ENCODE peak calls at places on chromosome 1, in nine cellular contexts. E is GM23338, O is HCT116, H is keratinocyte, Q is heart right ventricle, V is IMR-90, B is GM12865, M is ascending aorta, S is tibial nerve. Y is an unnamed sample.

GRCh38 chr1:102937401-102937800 is 170.9 kb downstream of the COL11A1 start:
- DNase-seq in E (peak), O (no peak), H (no peak), Q (no peak), V (no peak), B (no peak), M (no peak), S (no peak), Y (no peak)

GRCh38 chr1:43947061-43947889 is 525 bp downstream of the IPO13 start:
- DNase-seq in E (no peak), O (no peak), H (no peak), Q (peak), V (no peak), B (no peak), M (no peak), S (no peak), Y (no peak)

GRCh38 chr1:210747112-210747511 is 386.8 kb downstream of the KCNH1 start:
- DNase-seq in E (no peak), O (no peak), H (no peak), Q (no peak), V (no peak), B (no peak), M (no peak), S (no peak), Y (no peak)

GRCh38 chr1:61692155-61692783 is 32.7 kb downstream of the TM2D1 start:
- DNase-seq in E (no peak), O (no peak), H (no peak), Q (no peak), V (peak), B (no peak), M (no peak), S (no peak), Y (peak)

GRCh38 chr1:51840743-51841461 is 37.6 kb downstream of the NRDC start:
- DNase-seq in E (no peak), O (no peak), H (no peak), Q (no peak), V (no peak), B (no peak), M (no peak), S (no peak), Y (no peak)

GRCh38 chr1:228944991-228945390 is 209.7 kb downstream of the RHOU start:
- DNase-seq in E (no peak), O (no peak), H (no peak), Q (no peak), V (peak), B (no peak), M (no peak), S (no peak), Y (no peak)

GRCh38 chr1:42165511-42166210 is 1.1 kb upstream of the GUCA2A start:
- DNase-seq in E (peak), O (peak), H (peak), Q (peak), V (peak), B (no peak), M (no peak), S (no peak), Y (no peak)

GRCh38 chr1:22431965-22432364 is 19.7 kb upstream of the ZBTB40 start:
- DNase-seq in E (no peak), O (no peak), H (no peak), Q (no peak), V (no peak), B (no peak), M (no peak), S (no peak), Y (no peak)

GRCh38 chr1:13808729-13809131 is 108.7 kb downstream of the PRDM2 start:
- DNase-seq in E (no peak), O (no peak), H (no peak), Q (peak), V (peak), B (peak), M (no peak), S (peak), Y (no peak)

GRCh38 chr1:6245086-6245868 is 1.3 kb downstream of the HES3 start:
- DNase-seq in E (peak), O (peak), H (peak), Q (peak), V (peak), B (peak), M (peak), S (peak), Y (no peak)

GRCh38 chr1:9281071-9281827 is 11.4 kb upstream of the SPSB1 start:
- DNase-seq in E (no peak), O (no peak), H (no peak), Q (no peak), V (no peak), B (no peak), M (no peak), S (no peak), Y (no peak)

GRCh38 chr1:30512253-30512921 is 211.0 kb downstream of the MATN1 start:
- DNase-seq in E (peak), O (no peak), H (no peak), Q (no peak), V (no peak), B (no peak), M (no peak), S (no peak), Y (no peak)

GRCh38 chr1:73909043-73909567 is 288.9 kb downstream of the LRRIQ3 start:
- DNase-seq in E (no peak), O (no peak), H (no peak), Q (no peak), V (no peak), B (no peak), M (no peak), S (no peak), Y (no peak)

GRCh38 chr1:235304549-235305451 is 23.2 kb downstream of the ARID4B start:
- DNase-seq in E (no peak), O (no peak), H (no peak), Q (no peak), V (peak), B (peak), M (no peak), S (no peak), Y (no peak)

GRCh38 chr1:234933475-234933874 is 195.2 kb downstream of the TOMM20 start:
- DNase-seq in E (no peak), O (no peak), H (no peak), Q (peak), V (peak), B (peak), M (peak), S (no peak), Y (peak)

GRCh38 chr1:223299553-223299952 is 64.4 kb downstream of the SUSD4 start:
- DNase-seq in E (no peak), O (no peak), H (no peak), Q (no peak), V (no peak), B (no peak), M (no peak), S (no peak), Y (no peak)

GRCh38 chr1:145719230-145720079 is at the start of gene CD160:
- DNase-seq in E (peak), O (no peak), H (no peak), Q (no peak), V (no peak), B (peak), M (no peak), S (no peak), Y (no peak)

GRCh38 chr1:116770625-116771024 is 16.4 kb downstream of the CD2 start:
- DNase-seq in E (no peak), O (no peak), H (no peak), Q (no peak), V (no peak), B (no peak), M (no peak), S (no peak), Y (no peak)

GRCh38 chr1:154910851-154911250 is 25.7 kb downstream of the PMVK start:
- DNase-seq in E (no peak), O (no peak), H (peak), Q (no peak), V (no peak), B (no peak), M (no peak), S (no peak), Y (no peak)

GRCh38 chr1:154911691-154912550 is 24.6 kb downstream of the PMVK start:
- DNase-seq in E (no peak), O (no peak), H (no peak), Q (no peak), V (no peak), B (no peak), M (no peak), S (no peak), Y (no peak)

GRCh38 chr1:154908937-154909336 is 27.6 kb downstream of the PMVK start:
- DNase-seq in E (no peak), O (no peak), H (no peak), Q (no peak), V (no peak), B (no peak), M (no peak), S (no peak), Y (no peak)

GRCh38 chr1:154902920-154903566 is 33.0 kb upstream of the KCNN3 start:
- DNase-seq in E (no peak), O (no peak), H (no peak), Q (no peak), V (no peak), B (no peak), M (no peak), S (no peak), Y (no peak)

GRCh38 chr1:154906621-154907081 is 29.9 kb downstream of the PMVK start:
- DNase-seq in E (peak), O (peak), H (no peak), Q (no peak), V (no peak), B (no peak), M (no peak), S (no peak), Y (no peak)
- TF ChIP-seq CTCF in E (peak), O (peak), H (peak), Q (peak), V (peak), B (peak), M (peak), S (no peak), Y (peak)

GRCh38 chr1:21149862-21150432 is 26.8 kb downstream of the EIF4G3 start:
- DNase-seq in E (peak), O (peak), H (peak), Q (peak), V (peak), B (no peak), M (no peak), S (no peak), Y (peak)
- H3K4me3 ChIP-seq in E (no peak), O (no peak), H (no peak), Q (no peak), V (no peak), B (no peak), M (no peak), S (no peak), Y (no peak)

GRCh38 chr1:160159846-160160245 is 8.4 kb downstream of the ATP1A4 start:
- DNase-seq in E (no peak), O (no peak), H (no peak), Q (no peak), V (no peak), B (no peak), M (no peak), S (no peak), Y (no peak)

GRCh38 chr1:160163612-160164011 is 12.2 kb downstream of the ATP1A4 start:
- DNase-seq in E (no peak), O (no peak), H (no peak), Q (no peak), V (no peak), B (no peak), M (peak), S (no peak), Y (no peak)

GRCh38 chr1:160164121-160164520 is 12.7 kb downstream of the ATP1A4 start:
- DNase-seq in E (no peak), O (no peak), H (no peak), Q (no peak), V (no peak), B (no peak), M (peak), S (no peak), Y (no peak)

GRCh38 chr1:160162936-160163335 is 11.5 kb downstream of the ATP1A4 start:
- DNase-seq in E (no peak), O (no peak), H (no peak), Q (no peak), V (no peak), B (no peak), M (no peak), S (no peak), Y (no peak)

DNA sequence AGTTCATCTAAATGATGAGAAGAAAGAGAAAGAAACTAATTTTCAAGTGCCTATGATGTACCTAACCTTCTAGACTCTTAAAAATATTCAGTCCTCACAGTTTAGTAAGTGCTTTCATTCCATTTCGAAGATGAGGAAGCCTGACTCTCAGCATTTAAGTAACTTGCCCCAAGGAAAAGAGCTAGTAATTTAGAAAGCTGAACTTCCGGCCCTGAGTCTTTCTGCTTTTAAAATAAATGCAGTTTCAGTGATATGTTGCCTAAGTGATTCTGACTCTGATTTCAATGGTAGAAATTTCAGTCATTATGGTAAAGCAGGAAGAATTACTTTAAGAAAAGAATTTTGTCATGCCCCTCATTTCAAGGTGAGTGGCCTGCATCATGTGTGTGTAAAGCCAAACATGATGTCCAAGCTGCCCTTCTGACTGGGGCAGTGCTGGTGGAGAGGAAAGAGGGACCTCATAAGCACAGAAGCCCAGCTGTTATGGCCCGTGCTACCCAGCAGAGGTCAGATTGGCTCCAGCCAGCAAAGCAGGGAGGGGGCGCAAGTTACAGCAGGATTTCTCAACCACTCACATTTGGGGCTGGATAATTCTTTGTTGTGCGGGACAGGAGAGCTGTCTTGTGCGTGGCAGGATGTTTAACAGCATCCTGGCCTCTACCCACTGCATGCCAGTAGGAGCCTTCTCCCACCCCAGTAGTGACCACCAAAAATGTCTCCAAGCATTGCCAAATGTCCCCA is 10.7 kb downstream of the ATP1A4 start:
- DNase-seq in E (peak), O (no peak), H (no peak), Q (no peak), V (peak), B (peak), M (no peak), S (no peak), Y (no peak)
- TF ChIP-seq CTCF in E (peak), O (peak), H (no peak), Q (peak), V (peak), B (peak), M (no peak), S (no peak), Y (peak)

GRCh38 chr1:2019571-2020309 is 595 bp downstream of the GABRD start:
- DNase-seq in E (peak), O (no peak), H (no peak), Q (no peak), V (no peak), B (no peak), M (no peak), S (no peak), Y (no peak)

GRCh38 chr1:2019162-2019542 is at the start of gene GABRD:
- DNase-seq in E (peak), O (no peak), H (no peak), Q (no peak), V (no peak), B (no peak), M (no peak), S (no peak), Y (no peak)

GRCh38 chr1:2021550-2021949 is 2.4 kb downstream of the GABRD start:
- DNase-seq in E (no peak), O (no peak), H (no peak), Q (no peak), V (no peak), B (no peak), M (no peak), S (no peak), Y (no peak)

GRCh38 chr1:2018217-2019161 is 656 bp upstream of the GABRD start:
- DNase-seq in E (peak), O (no peak), H (no peak), Q (no peak), V (no peak), B (no peak), M (no peak), S (no peak), Y (no peak)

GRCh38 chr1:2020310-2020655 is 1.1 kb downstream of the GABRD start:
- DNase-seq in E (no peak), O (no peak), H (no peak), Q (no peak), V (no peak), B (no peak), M (no peak), S (no peak), Y (no peak)
- H3K4me3 ChIP-seq in E (no peak), O (no peak), H (no peak), Q (no peak), V (no peak), B (no peak), M (no peak), S (no peak), Y (no peak)

GRCh38 chr1:17055801-17056200 is 2.0 kb upstream of the SDHB start:
- DNase-seq in E (no peak), O (no peak), H (no peak), Q (no peak), V (no peak), B (no peak), M (no peak), S (no peak), Y (no peak)

GRCh38 chr1:17052038-17052437 is 1.8 kb downstream of the SDHB start:
- DNase-seq in E (no peak), O (no peak), H (no peak), Q (no peak), V (no peak), B (no peak), M (no peak), S (no peak), Y (no peak)

GRCh38 chr1:17053071-17053684 is 654 bp downstream of the SDHB start:
- DNase-seq in E (no peak), O (no peak), H (no peak), Q (no peak), V (no peak), B (no peak), M (peak), S (no peak), Y (no peak)

GRCh38 chr1:17056586-17056985 is 2.8 kb upstream of the SDHB start:
- DNase-seq in E (no peak), O (no peak), H (no peak), Q (no peak), V (no peak), B (no peak), M (peak), S (no peak), Y (no peak)

GRCh38 chr1:17053685-17054410 is at the start of gene SDHB:
- DNase-seq in E (peak), O (peak), H (peak), Q (peak), V (peak), B (peak), M (peak), S (peak), Y (peak)
- TF ChIP-seq CTCF in E (no peak), O (no peak), H (no peak), Q (no peak), V (no peak), B (no peak), M (no peak), S (no peak), Y (no peak)

GRCh38 chr1:154808261-154808908 is 61.7 kb downstream of the KCNN3 start:
- DNase-seq in E (peak), O (no peak), H (no peak), Q (peak), V (no peak), B (no peak), M (no peak), S (no peak), Y (no peak)

GRCh38 chr1:154807048-154807591 is 63.0 kb downstream of the KCNN3 start:
- DNase-seq in E (no peak), O (no peak), H (no peak), Q (no peak), V (no peak), B (peak), M (no peak), S (no peak), Y (no peak)

GRCh38 chr1:154809436-154810413 is 60.4 kb downstream of the KCNN3 start:
- DNase-seq in E (no peak), O (no peak), H (no peak), Q (no peak), V (peak), B (peak), M (no peak), S (no peak), Y (no peak)

GRCh38 chr1:154810571-154810970 is 59.5 kb downstream of the KCNN3 start:
- DNase-seq in E (no peak), O (no peak), H (no peak), Q (no peak), V (no peak), B (no peak), M (no peak), S (no peak), Y (no peak)

DNA sequence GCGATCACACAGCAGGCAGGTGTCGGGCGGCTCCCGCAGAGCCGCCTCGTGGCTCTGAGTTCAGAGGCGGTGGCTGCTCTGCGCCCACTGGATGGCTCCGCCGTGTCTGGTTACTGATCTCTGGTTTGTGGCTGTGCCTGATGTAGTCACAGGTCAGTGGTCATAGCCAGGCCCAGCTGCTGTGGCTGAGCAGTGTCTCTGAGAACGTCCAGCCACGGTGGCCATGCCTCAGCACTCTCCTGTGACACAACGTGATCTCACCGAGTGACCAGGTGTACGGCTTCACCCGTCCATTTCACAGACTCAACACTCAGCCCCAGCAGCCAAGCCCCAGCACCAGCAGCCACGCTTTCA is 61.2 kb downstream of the KCNN3 start:
- DNase-seq in E (no peak), O (no peak), H (no peak), Q (no peak), V (peak), B (peak), M (no peak), S (no peak), Y (no peak)
- H3K4me3 ChIP-seq in E (no peak), O (no peak), H (no peak), Q (no peak), V (no peak), B (no peak), M (no peak), S (no peak), Y (no peak)